ENCODE peak calls at places on chromosomes 13 and 19, in nine cellular contexts. B, I, N, V, U, S, G, W and D are unnamed samples.

GRCh38 chr13:50081106-50081898 is 66.1 kb downstream of the KCNRG start:
- DNase-seq in V (no peak), G (no peak), N (no peak), S (no peak), W (no peak), I (peak), B (peak), U (peak), D (peak)

GRCh38 chr19:44653977-44654784 is 10.5 kb downstream of the PVR start:
- DNase-seq in V (peak), N (peak), W (peak), U (peak), I (peak), B (no peak), S (no peak), G (no peak), D (peak)

GRCh38 chr13:46630419-46631183 is 77.6 kb downstream of the LRCH1 start:
- DNase-seq in N (no peak), U (no peak), G (no peak), B (peak), V (no peak), S (no peak), I (no peak), W (no peak), D (no peak)

GRCh38 chr13:45413826-45414312 is 4.3 kb downstream of the SLC25A30 start:
- DNase-seq in U (no peak), I (no peak), W (no peak), N (no peak), S (no peak), G (no peak), V (no peak), B (no peak), D (no peak)

GRCh38 chr13:52027832-52028231 is 3.3 kb downstream of the UTP14C start:
- DNase-seq in W (no peak), G (no peak), N (no peak), B (no peak), I (no peak), V (no peak), U (no peak), S (no peak), D (no peak)

GRCh38 chr19:52237771-52238400 is 31.5 kb upstream of the ZNF766 start:
- DNase-seq in V (no peak), S (peak), I (peak), G (no peak), U (peak), N (peak), W (peak), B (peak), D (peak)

GRCh38 chr19:39544201-39544903 is 4.4 kb upstream of the EID2 start:
- DNase-seq in S (no peak), V (no peak), B (no peak), G (no peak), W (no peak), N (no peak), I (no peak), U (no peak), D (no peak)

GRCh38 chr19:4656102-4656501 is 14.0 kb downstream of the MYDGF start:
- DNase-seq in U (no peak), B (no peak), I (no peak), G (no peak), S (no peak), N (no peak), W (no peak), V (no peak), D (no peak)

GRCh38 chr13:48962281-48962680 is 13.4 kb upstream of the FNDC3A start:
- DNase-seq in S (no peak), B (no peak), G (no peak), U (no peak), W (no peak), N (no peak), I (no peak), V (no peak), D (no peak)

GRCh38 chr19:6674868-6675305 is 4.9 kb upstream of the TNFSF14 start:
- DNase-seq in I (no peak), G (peak), N (peak), B (no peak), V (peak), U (peak), S (no peak), W (no peak), D (peak)

GRCh38 chr13:89862691-89863036 is 1484.8 kb upstream of the MIR17HG start:
- DNase-seq in N (no peak), S (no peak), B (no peak), V (no peak), G (no peak), U (no peak), W (no peak), I (no peak), D (no peak)

GRCh38 chr13:28071424-28071823 is 29.0 kb downstream of the FLT3 start:
- DNase-seq in N (no peak), I (no peak), S (no peak), V (no peak), W (no peak), G (no peak), B (no peak), U (no peak), D (no peak)

GRCh38 chr19:49327878-49328544 is 3.0 kb upstream of the SLC6A16 start:
- DNase-seq in N (no peak), U (no peak), W (peak), S (peak), I (no peak), G (no peak), V (no peak), B (no peak), D (peak)

GRCh38 chr13:25415196-25415595 is 43.4 kb downstream of the ATP8A2 start:
- DNase-seq in N (no peak), S (no peak), U (no peak), V (no peak), G (no peak), B (no peak), I (no peak), W (no peak), D (no peak)

GRCh38 chr19:609001-609340 is 19.3 kb downstream of the HCN2 start:
- DNase-seq in U (peak), S (no peak), G (no peak), N (no peak), B (peak), I (no peak), V (no peak), W (no peak), D (no peak)

GRCh38 chr13:45522571-45522970 is 57.8 kb downstream of the COG3 start:
- DNase-seq in G (no peak), N (no peak), S (no peak), I (no peak), U (no peak), B (no peak), W (no peak), V (no peak), D (no peak)

GRCh38 chr19:54416695-54417491 is 1.6 kb downstream of the TTYH1 start:
- DNase-seq in W (no peak), U (no peak), B (no peak), N (no peak), G (no peak), I (no peak), S (no peak), V (no peak), D (peak)

GRCh38 chr13:99995503-99996176 is 14.1 kb downstream of the ZIC2 start:
- DNase-seq in G (no peak), I (no peak), W (no peak), N (no peak), V (no peak), U (no peak), S (no peak), B (no peak), D (peak)

GRCh38 chr13:33871207-33872004 is 53.5 kb downstream of the RFC3 start:
- DNase-seq in I (no peak), B (no peak), N (no peak), W (peak), U (no peak), G (no peak), S (no peak), V (no peak), D (no peak)

GRCh38 chr13:24910502-24911134 is 146.6 kb downstream of the RNF17 start:
- DNase-seq in I (no peak), N (no peak), W (no peak), U (peak), S (no peak), V (no peak), G (no peak), B (no peak), D (no peak)

GRCh38 chr19:41505105-41505504 is 62.1 kb downstream of the ERICH4 start:
- DNase-seq in B (no peak), G (no peak), I (no peak), N (no peak), W (no peak), S (no peak), U (no peak), V (no peak), D (no peak)

GRCh38 chr19:14409157-14410053 is 9.7 kb downstream of the DDX39A start:
- DNase-seq in N (no peak), U (no peak), I (no peak), G (no peak), B (no peak), S (no peak), W (no peak), V (no peak), D (no peak)

GRCh38 chr13:110108348-110109139 is 198.4 kb downstream of the COL4A1 start:
- DNase-seq in V (no peak), S (peak), W (peak), U (peak), I (peak), N (peak), B (peak), G (peak), D (peak)

GRCh38 chr19:7729831-7730285 is 2.1 kb downstream of the CLEC4G start:
- DNase-seq in U (no peak), B (no peak), W (no peak), S (no peak), I (no peak), N (no peak), G (no peak), V (no peak), D (peak)

GRCh38 chr13:75470676-75471075 is 11.3 kb downstream of the TBC1D4 start:
- DNase-seq in G (no peak), B (no peak), N (no peak), V (no peak), U (no peak), S (no peak), I (no peak), W (no peak), D (no peak)

GRCh38 chr19:29697523-29698261 is 17.4 kb downstream of the C19orf12 start:
- DNase-seq in B (no peak), N (no peak), I (no peak), W (no peak), U (no peak), S (no peak), G (no peak), V (no peak), D (no peak)

GRCh38 chr19:29690842-29691241 is 24.2 kb downstream of the C19orf12 start:
- DNase-seq in U (no peak), N (peak), B (no peak), G (no peak), V (no peak), W (peak), I (no peak), S (peak), D (peak)

GRCh38 chr19:29696045-29696682 is 18.9 kb downstream of the C19orf12 start:
- DNase-seq in S (no peak), N (no peak), G (no peak), B (no peak), I (no peak), W (no peak), V (no peak), U (no peak), D (no peak)

GRCh38 chr19:29694166-29694565 is 20.9 kb downstream of the C19orf12 start:
- DNase-seq in N (no peak), B (no peak), U (no peak), I (no peak), V (no peak), W (no peak), G (no peak), S (no peak), D (no peak)

DNA sequence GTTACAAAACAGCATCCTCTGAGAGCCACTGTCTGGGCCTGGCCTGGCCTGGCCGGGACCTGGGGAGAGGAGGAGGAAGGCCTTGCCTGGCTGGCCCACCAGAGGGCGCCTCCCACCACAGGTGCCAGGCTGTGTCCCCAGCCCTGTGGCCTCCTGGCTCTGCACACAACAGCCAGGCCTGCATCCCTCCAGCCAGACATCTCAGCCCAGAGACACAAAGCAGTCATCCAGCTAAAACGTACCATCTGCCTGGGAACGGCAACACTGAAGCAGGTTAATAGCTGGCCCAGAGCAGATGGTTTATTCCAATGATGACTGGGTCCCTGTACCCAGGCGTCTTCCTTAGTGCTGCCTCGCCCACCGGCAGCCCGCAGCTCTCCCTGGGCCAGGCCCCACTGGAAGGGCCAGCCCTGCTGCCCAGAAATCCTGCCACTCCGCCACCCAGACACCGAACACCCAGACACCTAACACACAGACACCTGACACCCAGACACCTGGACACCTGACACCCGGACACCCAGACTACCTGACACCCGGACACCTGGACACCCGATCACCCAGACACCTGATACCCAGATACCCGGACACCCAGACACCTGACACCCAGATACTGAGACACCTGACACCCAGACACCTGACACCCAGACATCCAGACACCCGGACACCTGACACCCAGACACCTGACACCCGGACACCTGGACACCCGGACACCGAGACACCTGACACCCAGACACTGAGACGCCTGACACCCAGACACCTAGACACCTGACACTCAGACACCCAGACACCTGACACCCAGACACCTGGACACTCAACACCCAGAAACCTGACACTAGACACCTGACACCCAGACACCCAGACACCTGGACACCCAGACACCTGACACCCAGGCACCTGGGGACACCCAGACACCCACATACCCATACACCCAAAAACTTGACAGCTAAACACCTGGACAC is 20.1 kb downstream of the C19orf12 start:
- DNase-seq in S (no peak), W (peak), G (peak), V (peak), I (peak), N (peak), U (peak), B (peak), D (peak)
- TF ChIP-seq POLR2AphosphoS5 in S (no peak), W (no peak), G (no peak), V (no peak), I (peak), N (no peak), U (peak), B (no peak), D (no peak)

GRCh38 chr13:23579072-23579885 is 9.1 kb downstream of the TNFRSF19 start:
- DNase-seq in G (peak), I (peak), N (peak), W (peak), S (peak), B (peak), V (peak), U (peak), D (peak)
- TF ChIP-seq POLR2AphosphoS5 in G (no peak), I (no peak), N (no peak), W (peak), S (peak), B (peak), V (peak), U (no peak), D (peak)

DNA sequence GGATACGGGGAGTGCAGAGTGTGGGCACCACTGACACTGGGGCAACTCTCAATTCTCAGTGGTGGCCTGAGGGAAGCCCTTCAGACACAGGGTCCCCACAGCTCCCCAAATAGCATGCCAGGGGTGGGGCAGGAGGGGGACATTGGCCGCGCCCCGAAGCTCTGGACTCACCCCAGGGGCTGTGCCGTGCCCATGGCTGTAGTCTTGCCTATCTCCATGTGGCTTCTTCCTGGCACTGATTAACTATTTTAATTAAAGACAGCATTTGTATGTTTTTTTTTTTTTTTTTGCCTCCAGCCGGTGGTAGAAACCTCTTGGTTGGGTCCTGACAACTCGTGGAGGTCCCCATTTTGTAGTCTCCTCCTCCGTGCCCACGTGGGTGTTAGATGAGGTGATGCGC is 23.3 kb downstream of the GATAD2A start:
- DNase-seq in G (no peak), I (no peak), B (no peak), U (no peak), W (no peak), V (no peak), S (no peak), N (no peak), D (no peak)
- TF ChIP-seq POLR2AphosphoS5 in G (no peak), I (no peak), B (no peak), U (no peak), W (no peak), V (no peak), S (no peak), N (no peak), D (no peak)

GRCh38 chr13:36211567-36211966 is 2.8 kb downstream of the SOHLH2 start:
- DNase-seq in I (no peak), V (no peak), S (no peak), B (no peak), W (no peak), G (no peak), U (no peak), N (no peak), D (no peak)

GRCh38 chr13:36207672-36208071 is 6.7 kb downstream of the SOHLH2 start:
- DNase-seq in N (no peak), S (no peak), U (no peak), V (no peak), B (no peak), G (no peak), W (no peak), I (no peak), D (peak)

GRCh38 chr13:36214163-36214921 is at the start of gene SOHLH2:
- DNase-seq in N (no peak), G (no peak), W (no peak), V (no peak), I (no peak), S (no peak), B (no peak), U (no peak), D (no peak)

GRCh38 chr13:36217456-36217855 is 3.1 kb upstream of the SOHLH2 start:
- DNase-seq in B (no peak), G (no peak), N (no peak), V (no peak), S (no peak), W (no peak), I (no peak), U (no peak), D (no peak)

GRCh38 chr13:36212789-36213188 is 1.6 kb downstream of the SOHLH2 start:
- DNase-seq in B (no peak), V (no peak), G (no peak), I (no peak), S (no peak), U (no peak), N (no peak), W (no peak), D (no peak)
- TF ChIP-seq POLR2AphosphoS5 in B (no peak), V (no peak), G (no peak), I (no peak), S (no peak), U (no peak), N (no peak), W (no peak), D (no peak)

DNA sequence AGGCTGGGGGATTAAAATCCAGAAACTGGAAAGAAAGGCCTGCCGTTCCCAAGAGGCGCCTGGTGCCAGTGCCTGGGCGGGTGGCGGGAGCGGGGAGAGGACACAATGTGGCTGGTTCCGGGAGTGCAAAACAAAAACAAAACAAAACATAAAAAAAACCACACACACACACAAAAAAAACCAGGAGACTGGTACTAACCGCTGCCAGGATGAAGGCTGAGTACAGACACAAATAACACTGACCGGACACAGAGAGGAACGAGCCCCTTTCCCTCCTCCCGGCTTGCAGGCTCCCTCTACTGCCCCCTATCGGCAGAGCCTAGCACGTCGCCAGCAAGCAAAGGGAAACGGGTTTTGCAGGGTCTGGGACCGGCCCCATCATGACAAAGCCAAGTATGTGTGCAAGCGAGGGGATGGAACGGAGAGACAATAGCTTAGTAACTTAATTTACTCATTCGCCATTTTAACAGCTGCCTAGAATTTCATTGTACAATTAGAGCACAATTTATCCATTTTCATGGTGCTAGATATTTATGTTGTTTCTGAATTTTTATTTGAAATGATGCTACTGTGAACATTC is 17.9 kb upstream of the ZDHHC20 start:
- DNase-seq in S (peak), V (peak), I (peak), U (peak), B (peak), W (peak), N (peak), G (peak), D (peak)
- TF ChIP-seq POLR2AphosphoS5 in S (no peak), V (no peak), I (peak), U (no peak), B (no peak), W (no peak), N (peak), G (peak), D (no peak)

DNA sequence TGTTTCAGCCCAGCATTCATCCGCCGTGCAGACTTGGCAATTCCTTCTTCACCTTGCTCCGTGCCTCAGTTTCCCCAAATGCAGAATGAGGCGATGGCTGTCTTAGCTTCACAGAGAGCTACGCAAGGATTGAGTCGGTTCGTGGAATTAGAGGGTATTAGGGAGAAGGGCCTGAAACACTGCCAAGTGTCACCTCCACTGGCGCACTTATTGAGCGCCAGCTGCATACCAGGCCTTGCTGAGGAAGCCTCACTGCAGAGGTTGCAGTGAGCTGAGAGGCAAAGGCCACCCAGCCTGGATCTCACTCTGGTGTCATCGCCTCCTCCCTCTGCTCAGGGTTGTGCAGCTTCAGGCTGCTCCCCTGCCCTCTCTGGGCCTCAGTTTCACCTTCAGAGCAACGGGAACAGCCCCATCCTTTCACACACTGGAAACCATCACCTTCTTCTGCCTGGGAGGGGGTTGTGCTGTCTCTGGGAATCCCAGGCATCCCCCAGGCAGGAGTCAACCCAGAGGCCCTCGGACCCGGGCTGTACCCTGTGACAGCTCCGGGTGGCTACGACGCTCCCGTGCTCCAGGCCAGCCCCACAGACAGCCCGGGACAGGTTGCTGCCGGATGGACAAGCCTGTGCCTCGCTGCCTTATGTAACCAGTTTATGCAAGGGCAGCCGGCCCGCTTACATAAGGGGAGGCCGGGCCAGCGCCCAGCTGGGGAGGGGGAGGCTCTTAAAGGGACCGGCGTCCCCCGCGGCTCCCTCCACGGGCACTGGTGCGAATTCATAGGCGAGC is 31.9 kb downstream of the NFIC start:
- DNase-seq in B (no peak), G (no peak), W (peak), N (no peak), U (peak), I (peak), V (no peak), S (no peak), D (peak)
- TF ChIP-seq POLR2AphosphoS5 in B (no peak), G (no peak), W (peak), N (no peak), U (peak), I (peak), V (no peak), S (no peak), D (no peak)